ENCODE peak calls at places on chromosomes 3 and 15, in six cellular contexts. X is AG08395; S is Right ventricle myocardium superior; I is stimulated activated CD4-positive, alpha-beta T cell treated with anti-CD3 and anti-CD28 coated beads, Interleukin-2, amount 100 ng/mL, for 48 hours; M is CD8-positive, alpha-beta memory T cell; A is iris pigment epithelial cell. Z is an unnamed sample.

GRCh38 chr3:116394365-116394764 is 50.9 kb downstream of the LSAMP start:
- DNase-seq in X (no peak), S (no peak), I (no peak), M (no peak), A (no peak), Z (no peak)

GRCh38 chr15:94258246-94258645 is 26.9 kb downstream of the MCTP2 start:
- DNase-seq in X (no peak), S (no peak), I (no peak), M (no peak), A (no peak), Z (no peak)

GRCh38 chr3:55327131-55327920 is 159.8 kb downstream of the WNT5A start:
- DNase-seq in X (peak), S (no peak), I (no peak), M (no peak), A (peak), Z (no peak)

GRCh38 chr15:79425591-79426295 is 6.4 kb upstream of the MINAR1 start:
- DNase-seq in X (no peak), S (no peak), I (no peak), M (no peak), A (no peak), Z (no peak)

GRCh38 chr3:169295126-169295525 is 368.4 kb downstream of the MECOM start:
- DNase-seq in X (no peak), S (no peak), I (no peak), M (no peak), A (peak), Z (no peak)

GRCh38 chr15:75650908-75651809 is 3.4 kb downstream of the SNX33 start:
- DNase-seq in X (peak), S (peak), I (no peak), M (no peak), A (peak), Z (no peak)

GRCh38 chr3:150069158-150069536 is 98.5 kb upstream of the PFN2 start:
- DNase-seq in X (no peak), S (no peak), I (no peak), M (no peak), A (no peak), Z (no peak)

GRCh38 chr3:8621872-8622271 is 22.7 kb downstream of the SSUH2 start:
- DNase-seq in X (peak), S (no peak), I (no peak), M (no peak), A (peak), Z (no peak)

GRCh38 chr15:82184776-82185175 is 77.8 kb downstream of the EFL1 start:
- DNase-seq in X (no peak), S (no peak), I (no peak), M (no peak), A (no peak), Z (no peak)

GRCh38 chr3:127536818-127537810 is 53.4 kb downstream of the TPRA1 start:
- DNase-seq in X (no peak), S (no peak), I (no peak), M (no peak), A (no peak), Z (no peak)

GRCh38 chr3:58044656-58045055 is 36.4 kb downstream of the FLNB start:
- DNase-seq in X (peak), S (no peak), I (no peak), M (no peak), A (no peak), Z (no peak)

GRCh38 chr15:67828379-67828968 is 3.2 kb downstream of the SKOR1 start:
- DNase-seq in X (no peak), S (no peak), I (no peak), M (no peak), A (no peak), Z (no peak)

GRCh38 chr3:53155763-53156162 is 5.2 kb upstream of the PRKCD start:
- DNase-seq in X (no peak), S (no peak), I (no peak), M (no peak), A (no peak), Z (no peak)

GRCh38 chr3:56321892-56322291 is 146.4 kb downstream of the ERC2 start:
- DNase-seq in X (no peak), S (no peak), I (no peak), M (no peak), A (no peak), Z (no peak)

GRCh38 chr15:98322551-98322950 is 325.8 kb upstream of the IGF1R start:
- DNase-seq in X (no peak), S (no peak), I (no peak), M (no peak), A (no peak), Z (no peak)

GRCh38 chr3:140863481-140864084 is 78.1 kb upstream of the SLC25A36 start:
- DNase-seq in X (peak), S (no peak), I (peak), M (no peak), A (peak), Z (peak)

GRCh38 chr3:189824629-189825312 is 193.6 kb downstream of the TP63 start:
- DNase-seq in X (peak), S (no peak), I (no peak), M (no peak), A (peak), Z (no peak)

GRCh38 chr3:68728343-68728742 is 204.0 kb downstream of the TAFA4 start:
- DNase-seq in X (no peak), S (no peak), I (no peak), M (no peak), A (no peak), Z (no peak)

GRCh38 chr15:73873889-73874511 is 636 bp downstream of the TBC1D21 start:
- DNase-seq in X (peak), S (no peak), I (peak), M (no peak), A (peak), Z (no peak)

GRCh38 chr3:46395210-46395661 is 11.6 kb downstream of the CCR5AS start:
- DNase-seq in X (no peak), S (no peak), I (no peak), M (no peak), A (peak), Z (no peak)

GRCh38 chr3:70990190-70990589 is 593.3 kb downstream of the FOXP1 start:
- DNase-seq in X (no peak), S (no peak), I (no peak), M (no peak), A (no peak), Z (no peak)

GRCh38 chr3:190701096-190701532 is 161.4 kb downstream of the GMNC start:
- DNase-seq in X (peak), S (no peak), I (no peak), M (no peak), A (peak), Z (no peak)

GRCh38 chr3:236881-237280 is 40.3 kb downstream of the CHL1 start:
- DNase-seq in X (no peak), S (no peak), I (no peak), M (no peak), A (no peak), Z (no peak)

GRCh38 chr3:60645801-60646200 is 605.5 kb downstream of the FHIT start:
- DNase-seq in X (no peak), S (no peak), I (no peak), M (no peak), A (no peak), Z (no peak)

GRCh38 chr3:58463181-58463941 is 28.5 kb upstream of the KCTD6 start:
- DNase-seq in X (peak), S (peak), I (peak), M (peak), A (peak), Z (no peak)

Z was measured in NCI-H187.